ENCODE peak calls at places on chromosomes 11 and 22, in seven cellular contexts. J is stimulated activated CD4-positive, alpha-beta T cell treated with anti-CD3 and anti-CD28 coated beads, Interleukin-15, amount 100 ng/mL, for 24 hours; W is CD8-positive, alpha-beta memory T cell; Q is T-helper 1 cell; F is EL; R is HEK293T; D is activated CD4-positive, alpha-beta T cell treated with anti-CD3 and anti-CD28 coated beads for 1 hour. H is an unnamed sample.

GRCh38 chr11:13073119-13073981 is 64.2 kb downstream of the RASSF10 start:
- DNase-seq in J (peak; percentile 2), W (no peak), Q (no peak), F (peak; percentile 84), R (no peak), D (no peak), H (no peak)

GRCh38 chr11:12198261-12198925 is 88.0 kb downstream of the MICAL2 start:
- DNase-seq in J (no peak), W (no peak), Q (no peak), F (no peak), R (no peak), D (no peak), H (no peak)

GRCh38 chr22:43110927-43111623 is 525 bp downstream of the BIK start:
- DNase-seq in J (peak; percentile 52), W (peak; percentile 38), Q (no peak), F (no peak), R (no peak), D (peak; percentile 24), H (no peak)

GRCh38 chr11:6813651-6814050 is 14.2 kb upstream of the OR6A2 start:
- DNase-seq in J (no peak), W (no peak), Q (no peak), F (no peak), R (no peak), D (no peak), H (no peak)

GRCh38 chr11:134393638-134394037 is 18.4 kb downstream of the B3GAT1 start:
- DNase-seq in J (no peak), W (no peak), Q (no peak), F (no peak), R (peak; percentile 51), D (no peak), H (no peak)

GRCh38 chr11:107661656-107662055 is 50.2 kb downstream of the SLN start:
- DNase-seq in J (no peak), W (no peak), Q (no peak), F (no peak), R (no peak), D (no peak), H (no peak)

GRCh38 chr11:119800171-119800570 is 71.2 kb upstream of the NECTIN1 start:
- DNase-seq in J (no peak), W (no peak), Q (no peak), F (no peak), R (no peak), D (no peak), H (no peak)

GRCh38 chr11:132228756-132229325 is 858.4 kb downstream of the NTM start:
- DNase-seq in J (no peak), W (no peak), Q (no peak), F (no peak), R (no peak), D (no peak), H (no peak)

GRCh38 chr11:60913793-60914619 is at the start of gene TMEM109:
- DNase-seq in J (peak; percentile 93), W (peak; percentile 82), Q (peak; percentile 82), F (peak; percentile 93), R (peak; percentile 83), D (peak; percentile 81), H (peak; percentile 89)

GRCh38 chr22:48513929-48514328 is 1313.7 kb downstream of the BRD1 start:
- DNase-seq in J (no peak), W (no peak), Q (no peak), F (no peak), R (no peak), D (no peak), H (no peak)

GRCh38 chr11:71499546-71499945 is 27.5 kb upstream of the KRTAP5-7 start:
- DNase-seq in J (no peak), W (no peak), Q (no peak), F (no peak), R (no peak), D (no peak), H (peak; percentile 0)

GRCh38 chr11:33931032-33931431 is 39.2 kb upstream of the LMO2 start:
- DNase-seq in J (no peak), W (no peak), Q (no peak), F (no peak), R (no peak), D (no peak), H (no peak)

GRCh38 chr11:61138940-61139339 is 22.3 kb downstream of the VPS37C start:
- DNase-seq in J (no peak), W (no peak), Q (no peak), F (peak; percentile 67), R (no peak), D (no peak), H (peak; percentile 18)

GRCh38 chr22:19717691-19718254 is 3.5 kb downstream of the SEPTIN5 start:
- DNase-seq in J (peak; percentile 83), W (peak; percentile 73), Q (peak; percentile 72), F (peak; percentile 68), R (peak; percentile 92), D (peak; percentile 76), H (peak; percentile 81)

H was measured in DND-41.